ENCODE peak calls at places on chromosomes 4 and X, in ten cellular contexts. L, Z, A, Y, C, V, E, S, P and Q are unnamed samples.

GRCh38 chrX:42096262-42096939 is 173.0 kb upstream of the CASK start:
- DNase-seq in C (peak; percentile 9), S (peak; percentile 24), E (no peak), V (peak; percentile 97), A (no peak), P (peak; percentile 95), L (no peak), Y (peak; percentile 77), Z (peak; percentile 87), Q (peak; percentile 80)

GRCh38 chrX:77691916-77692315 is 94.1 kb downstream of the ATRX start:
- DNase-seq in E (no peak), P (no peak), A (no peak), Y (no peak), C (no peak), L (no peak), V (no peak), S (no peak), Z (no peak), Q (no peak)

GRCh38 chr4:24686866-24687672 is 102.7 kb upstream of the DHX15 start:
- DNase-seq in E (no peak), S (no peak), P (peak; percentile 26), Z (no peak), C (peak; percentile 14), V (no peak), A (no peak), Y (peak; percentile 42), L (peak; percentile 27), Q (no peak)

GRCh38 chr4:10898072-10898471 is 213.5 kb upstream of the CLNK start:
- DNase-seq in E (no peak), Y (no peak), P (no peak), Z (no peak), C (no peak), V (no peak), S (no peak), L (no peak), A (no peak), Q (no peak)

GRCh38 chr4:186689476-186689875 is 34.2 kb downstream of the FAT1 start:
- DNase-seq in A (no peak), V (no peak), Z (no peak), E (no peak), P (no peak), Y (no peak), S (no peak), C (no peak), L (no peak), Q (no peak)

GRCh38 chrX:82412851-82413250 is 1095.2 kb upstream of the POU3F4 start:
- DNase-seq in A (no peak), P (no peak), E (no peak), L (no peak), Z (no peak), Y (no peak), C (no peak), S (no peak), V (no peak), Q (no peak)

GRCh38 chr4:144820706-144821105 is 174.8 kb downstream of the HHIP start:
- DNase-seq in Z (no peak), S (no peak), C (no peak), L (no peak), P (peak; percentile 94), A (no peak), E (no peak), Y (no peak), V (peak; percentile 96), Q (no peak)

GRCh38 chr4:41454393-41454792 is 83.6 kb upstream of the LIMCH1 start:
- DNase-seq in Y (peak; percentile 24), V (no peak), E (no peak), S (no peak), P (peak; percentile 7), A (no peak), C (no peak), Z (no peak), L (no peak), Q (no peak)

GRCh38 chr4:81470456-81471327 is 1.0 kb downstream of the RASGEF1B start:
- DNase-seq in C (no peak), V (no peak), L (peak; percentile 14), A (peak; percentile 73), E (peak; percentile 81), Z (no peak), Y (peak; percentile 57), S (peak; percentile 45), P (peak; percentile 23), Q (peak; percentile 33)

GRCh38 chr4:177446571-177446970 is 4.3 kb upstream of the AGA start:
- DNase-seq in C (no peak), Y (no peak), P (no peak), Z (no peak), L (no peak), A (no peak), V (no peak), S (no peak), E (no peak), Q (no peak)

GRCh38 chr4:185833055-185833598 is 21.1 kb upstream of the SORBS2 start:
- DNase-seq in E (no peak), S (no peak), L (peak; percentile 59), P (peak; percentile 60), Y (no peak), C (no peak), V (peak; percentile 92), A (no peak), Z (peak; percentile 92), Q (peak; percentile 35)

GRCh38 chr4:80094191-80094590 is 21.2 kb upstream of the ANTXR2 start:
- DNase-seq in C (no peak), L (no peak), A (no peak), Z (no peak), E (no peak), S (no peak), Y (no peak), V (no peak), P (peak; percentile 80), Q (no peak)

GRCh38 chrX:136030357-136031225 is 45.4 kb downstream of the SLC9A6 start:
- DNase-seq in Y (no peak), V (peak; percentile 94), A (peak; percentile 70), P (peak; percentile 76), S (no peak), C (no peak), Z (no peak), E (no peak), L (no peak), Q (no peak)

DNA sequence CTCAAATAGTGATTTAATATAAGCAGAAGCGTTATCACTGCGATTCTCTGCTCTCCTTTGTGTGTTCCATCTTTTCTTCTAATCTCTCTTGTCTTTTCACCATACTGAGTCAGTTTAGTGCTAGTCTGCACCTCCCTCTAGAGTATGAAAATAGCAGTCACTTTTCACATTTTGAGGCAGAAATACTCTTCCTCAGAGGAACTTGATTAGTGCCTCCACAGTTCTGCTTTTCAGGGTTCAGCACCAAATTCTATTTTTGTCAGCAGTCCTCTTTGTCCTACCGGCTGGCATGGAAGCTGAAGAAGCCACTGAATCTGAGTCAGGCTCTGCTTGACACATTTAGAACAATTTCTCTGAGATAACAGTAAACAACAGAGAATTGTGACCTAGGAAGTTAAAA is 49.7 kb upstream of the ANKRD17 start:
- DNase-seq in C (no peak), E (no peak), Y (peak; percentile 12), Z (no peak), P (peak; percentile 76), L (no peak), A (no peak), S (no peak), V (peak; percentile 34), Q (no peak)
- TF ChIP-seq CTCF in C (peak; percentile 29), E (peak; percentile 35), Y (peak; percentile 34), Z (peak; percentile 34), P (peak; percentile 67), L (no peak), A (no peak), S (no peak), V (peak; percentile 39), Q (no peak)

DNA sequence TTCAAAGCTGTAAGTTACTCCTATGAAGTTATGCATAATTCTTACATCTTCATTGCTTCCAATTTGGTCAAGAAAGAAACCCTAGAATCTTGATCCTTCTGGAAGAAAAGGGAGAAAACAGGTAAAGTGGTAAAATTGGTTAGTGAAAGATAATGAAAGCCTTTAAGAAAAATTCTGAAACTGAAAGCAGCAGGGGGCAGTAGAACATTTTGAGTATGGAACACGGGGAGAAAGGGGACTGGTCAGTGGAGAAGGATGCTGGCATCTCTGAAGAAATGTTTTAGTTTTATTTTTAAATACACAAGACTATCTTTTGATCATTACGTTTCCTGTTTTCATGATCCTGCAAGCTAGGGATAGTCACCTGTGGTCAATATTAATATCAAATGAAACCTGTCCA is 54.3 kb downstream of the SLIT2 start:
- DNase-seq in A (no peak), Z (no peak), S (no peak), C (no peak), P (peak; percentile 77), V (no peak), L (no peak), E (no peak), Y (peak; percentile 18), Q (peak; percentile 15)
- TF ChIP-seq CTCF in A (no peak), Z (peak; percentile 36), S (no peak), C (no peak), P (peak; percentile 63), V (peak; percentile 48), L (no peak), E (peak; percentile 36), Y (peak; percentile 33), Q (no peak)

GRCh38 chrX:55132416-55132815 is 43.6 kb downstream of the PAGE2 start:
- DNase-seq in Z (no peak), P (no peak), L (no peak), V (no peak), Y (no peak), C (no peak), A (no peak), S (no peak), E (no peak), Q (no peak)

DNA sequence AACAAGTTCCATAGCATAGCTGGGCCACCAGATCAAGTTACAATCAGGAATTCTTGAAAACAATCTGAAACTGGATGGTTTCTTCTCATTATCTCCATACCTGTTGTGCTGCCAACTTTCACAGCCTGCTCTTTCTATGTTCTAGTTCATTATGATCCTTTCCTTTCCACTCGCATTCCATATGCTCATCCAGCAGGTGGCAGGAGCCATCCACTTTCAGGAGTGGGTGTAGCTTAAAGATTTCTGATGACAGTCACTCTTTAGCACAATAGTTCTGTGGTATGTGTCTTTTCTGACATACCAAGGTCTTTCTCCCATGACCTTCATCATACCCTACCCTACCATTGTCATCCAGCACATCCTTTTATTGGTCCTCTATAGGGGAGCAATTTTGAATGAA is 46.4 kb downstream of the PAGE2 start:
- DNase-seq in Y (peak; percentile 54), E (no peak), S (peak; percentile 25), A (peak; percentile 21), C (peak; percentile 7), Z (peak; percentile 7), L (peak; percentile 48), V (peak; percentile 13), P (peak; percentile 68), Q (peak; percentile 49)
- TF ChIP-seq CTCF in Y (peak; percentile 57), E (peak; percentile 64), S (peak; percentile 20), A (peak; percentile 17), C (peak; percentile 57), Z (peak; percentile 59), L (peak; percentile 26), V (peak; percentile 44), P (peak; percentile 78), Q (peak; percentile 41)

GRCh38 chr4:52868138-52868537 is 6.0 kb downstream of the RASL11B start:
- DNase-seq in S (peak; percentile 39), L (no peak), C (no peak), V (no peak), E (peak; percentile 90), Z (no peak), Y (peak; percentile 46), A (peak; percentile 32), P (peak; percentile 22), Q (no peak)
- TF ChIP-seq CTCF in S (no peak), L (no peak), C (no peak), V (no peak), E (peak; percentile 9), Z (no peak), Y (no peak), A (peak; percentile 11), P (peak; percentile 17), Q (no peak)